ENCODE peak calls at places on chromosomes 12 and 14, in six cellular contexts. I is fibroblast of lung, T is AG04450, X is neural progenitor cell, H is A673, D is H1. A is an unnamed sample.

GRCh38 chr12:29207120-29207519 is 58.0 kb downstream of the FAR2 start:
- DNase-seq in T (no peak), X (no peak), I (peak; percentile 24), D (no peak), H (no peak), A (no peak)

GRCh38 chr12:2654311-2654710 is 140.5 kb upstream of the FKBP4 start:
- DNase-seq in T (no peak), H (no peak), I (no peak), D (no peak), X (no peak), A (no peak)

GRCh38 chr14:20866963-20867362 is 24.2 kb upstream of the RNASE3 start:
- DNase-seq in D (no peak), H (peak; percentile 15), X (peak; percentile 50), T (no peak), I (no peak), A (no peak)

GRCh38 chr14:23551266-23552028 is at the start of gene ZFHX2:
- DNase-seq in X (peak; percentile 96), H (peak; percentile 88), D (peak; percentile 92), T (no peak), I (peak; percentile 58), A (peak; percentile 54)

GRCh38 chr14:72692678-72693077 is 201.2 kb downstream of the DPF3 start:
- DNase-seq in T (no peak), D (no peak), X (peak; percentile 69), I (no peak), H (no peak), A (no peak)

GRCh38 chr12:15754233-15754632 is 35.0 kb downstream of the EPS8 start:
- DNase-seq in T (no peak), H (no peak), X (no peak), D (no peak), I (peak; percentile 71), A (no peak)

GRCh38 chr14:74859757-74860156 is 16.2 kb downstream of the PROX2 start:
- DNase-seq in D (no peak), T (no peak), H (no peak), I (no peak), X (no peak), A (no peak)

GRCh38 chr14:69711471-69712216 is 55.3 kb upstream of the SRSF5 start:
- DNase-seq in H (no peak), X (no peak), I (no peak), T (no peak), D (no peak), A (no peak)

GRCh38 chr12:6928703-6929407 is 1.1 kb downstream of the ATN1 start:
- DNase-seq in D (no peak), T (no peak), H (no peak), X (no peak), I (no peak), A (no peak)

GRCh38 chr12:71552728-71553501 is 110.7 kb downstream of the ZFC3H1 start:
- DNase-seq in X (no peak), T (no peak), I (no peak), D (no peak), H (no peak), A (no peak)

GRCh38 chr12:51925400-51926063 is 18.2 kb downstream of the ACVRL1 start:
- DNase-seq in H (no peak), D (no peak), I (no peak), T (no peak), X (no peak), A (no peak)

GRCh38 chr12:51923506-51924365 is 16.4 kb downstream of the ACVRL1 start:
- DNase-seq in X (peak; percentile 72), I (no peak), D (peak; percentile 93), T (no peak), H (peak; percentile 57), A (peak; percentile 52)

GRCh38 chr12:51924551-51925399 is 17.5 kb downstream of the ACVRL1 start:
- DNase-seq in D (no peak), I (no peak), X (no peak), T (no peak), H (no peak), A (no peak)

GRCh38 chr12:51926718-51927117 is 19.4 kb downstream of the ACVRL1 start:
- DNase-seq in H (peak; percentile 54), T (no peak), I (no peak), D (no peak), X (no peak), A (no peak)

GRCh38 chr12:51926064-51926632 is 18.8 kb downstream of the ACVRL1 start:
- DNase-seq in T (no peak), I (no peak), X (no peak), D (no peak), H (no peak), A (no peak)
- TF ChIP-seq CTCF in T (no peak), I (no peak), X (no peak), D (no peak), H (no peak), A (no peak)

DNA sequence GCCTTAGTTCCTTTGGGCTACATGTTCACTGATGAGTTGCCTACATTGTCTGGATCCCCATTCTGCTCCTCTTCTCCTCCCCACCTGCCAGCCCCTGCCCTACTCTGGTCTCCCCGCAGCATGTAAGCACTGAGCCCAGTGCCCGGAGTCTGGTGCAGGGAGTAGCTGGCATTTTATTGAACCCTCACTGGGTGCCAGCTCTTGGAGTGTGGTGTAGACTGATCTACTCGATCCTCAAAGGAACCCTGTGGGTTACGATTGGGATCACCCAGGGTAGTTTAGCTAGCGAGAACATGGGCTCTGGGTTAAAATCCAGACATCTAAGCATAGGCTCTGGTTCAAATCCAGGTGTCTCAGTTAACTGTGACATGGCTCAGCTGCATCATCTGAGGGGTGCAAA is 8.3 kb upstream of the SERPINA6 start:
- DNase-seq in T (no peak), I (no peak), H (no peak), X (no peak), D (no peak), A (no peak)
- TF ChIP-seq CTCF in T (no peak), I (no peak), H (no peak), X (no peak), D (no peak), A (no peak)

GRCh38 chr12:122503147-122503751 is 2.5 kb upstream of the ZCCHC8 start:
- DNase-seq in I (no peak), D (no peak), X (no peak), H (no peak), T (no peak), A (no peak)

GRCh38 chr12:122503783-122504590 is 3.3 kb upstream of the ZCCHC8 start:
- DNase-seq in D (no peak), X (no peak), H (no peak), T (no peak), I (no peak), A (no peak)

GRCh38 chr12:122501489-122501989 is 807 bp upstream of the ZCCHC8 start:
- DNase-seq in T (no peak), X (no peak), D (no peak), H (no peak), I (no peak), A (no peak)

GRCh38 chr12:122499991-122500684 is 594 bp downstream of the ZCCHC8 start:
- DNase-seq in H (peak; percentile 74), I (peak; percentile 67), T (no peak), D (peak; percentile 79), X (no peak), A (peak; percentile 46)

GRCh38 chr12:122500685-122501488 is at the start of gene ZCCHC8:
- DNase-seq in H (peak; percentile 99), X (peak; percentile 100), I (peak; percentile 98), D (peak; percentile 94), T (peak; percentile 95), A (peak; percentile 92)
- TF ChIP-seq CTCF in H (no peak), X (peak; percentile 36), I (peak; percentile 7), D (peak; percentile 19), T (peak; percentile 16), A (no peak)

GRCh38 chr12:113234483-113234882 is 13.2 kb downstream of the TPCN1 start:
- DNase-seq in D (no peak), X (no peak), T (no peak), I (no peak), H (no peak), A (no peak)

GRCh38 chr12:113232232-113232615 is 11.0 kb downstream of the TPCN1 start:
- DNase-seq in D (no peak), T (no peak), I (no peak), H (no peak), X (no peak), A (no peak)

GRCh38 chr12:113231275-113232231 is 10.3 kb downstream of the TPCN1 start:
- DNase-seq in T (no peak), D (no peak), I (peak; percentile 97), X (no peak), H (peak; percentile 42), A (no peak)

GRCh38 chr12:113233967-113234366 is 12.7 kb downstream of the TPCN1 start:
- DNase-seq in I (no peak), T (no peak), D (no peak), X (no peak), H (no peak), A (no peak)

DNA sequence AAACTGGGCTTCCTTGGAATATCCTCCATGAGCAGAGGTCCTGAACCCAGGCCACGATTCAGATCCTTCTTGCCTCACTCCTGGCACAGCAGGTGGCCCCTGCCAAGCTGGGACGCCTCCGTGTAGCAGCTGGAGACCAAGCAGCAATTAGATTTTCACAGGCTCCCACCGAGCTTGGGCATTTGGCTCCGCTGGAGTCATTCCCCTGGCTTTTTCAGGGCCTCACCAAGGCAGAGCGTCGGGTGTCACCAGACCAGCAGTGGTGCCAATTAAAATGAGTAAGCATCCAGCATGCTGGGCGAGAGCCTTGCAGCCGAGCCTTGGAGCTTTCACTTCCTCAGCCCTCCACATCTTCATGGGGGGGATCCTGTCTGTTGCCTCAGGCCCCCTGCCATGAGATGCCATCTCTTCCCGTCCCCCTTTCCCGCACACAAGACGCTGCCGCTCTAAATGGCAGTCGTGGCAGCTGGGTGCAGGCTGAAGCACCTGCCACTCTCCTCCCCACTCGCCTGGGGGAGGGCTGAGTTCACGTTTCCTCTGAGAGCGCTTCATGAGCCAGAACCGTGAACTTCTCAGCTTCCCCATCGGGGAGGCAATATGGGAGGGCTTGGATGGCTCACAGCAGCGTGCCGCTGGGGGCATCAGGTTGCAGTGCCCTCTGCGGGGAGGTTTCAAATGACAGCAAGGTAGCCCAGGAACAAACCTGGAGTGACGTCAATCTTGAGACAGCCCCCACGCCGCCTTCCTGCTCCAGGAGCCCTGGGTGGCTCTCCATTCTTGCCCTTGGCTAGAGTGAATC is 11.7 kb downstream of the TPCN1 start:
- DNase-seq in D (peak; percentile 72), T (no peak), I (peak; percentile 82), X (peak; percentile 57), H (peak; percentile 89), A (peak; percentile 34)
- TF ChIP-seq CTCF in D (peak; percentile 33), T (no peak), I (no peak), X (peak; percentile 21), H (peak; percentile 26), A (no peak)

DNA sequence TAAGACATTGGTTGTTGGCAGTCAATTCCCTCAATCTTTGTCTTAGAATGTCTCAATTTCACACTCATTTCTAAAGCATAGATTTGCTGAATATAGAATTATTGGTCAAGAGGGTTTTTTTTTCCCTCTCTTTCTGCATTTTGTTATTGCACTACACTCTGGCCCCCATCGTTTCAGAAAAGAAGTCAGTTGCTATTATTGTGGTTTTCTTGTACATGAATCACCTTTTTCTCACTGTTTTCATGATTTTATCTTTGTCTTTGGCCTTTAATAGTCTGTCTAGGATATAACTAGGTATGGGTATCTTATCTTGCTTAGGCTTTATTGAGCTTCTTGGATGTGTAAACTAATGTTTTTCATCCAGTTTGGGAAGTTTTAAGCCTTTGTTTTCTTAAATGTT is 194.3 kb upstream of the DAAM1 start:
- DNase-seq in H (no peak), T (no peak), I (no peak), D (no peak), X (no peak), A (no peak)
- TF ChIP-seq CTCF in H (no peak), T (no peak), I (no peak), D (no peak), X (no peak), A (no peak)

GRCh38 chr12:30797689-30798088 is 42.9 kb upstream of the CAPRIN2 start:
- DNase-seq in D (no peak), X (no peak), H (no peak), T (no peak), I (no peak), A (no peak)
- TF ChIP-seq CTCF in D (no peak), X (no peak), H (no peak), T (no peak), I (no peak), A (no peak)

A was measured in natural killer cell.